ENCODE peak calls at places on chromosomes 7 and 10, in six cellular contexts. U is amygdala; M is stimulated activated naive CD8-positive, alpha-beta T cell treated with anti-CD3 and anti-CD28 coated beads, Interleukin-15, Interleukin-2, amounts not matched to agents 100 U/mL and 50 U/mL, for 24 hours; I is fibroblast of pulmonary artery; Z is heart left ventricle; T is activated CD4-positive, alpha-beta T cell treated with anti-CD3 and anti-CD28 coated beads for 48 hours. S is an unnamed sample.

GRCh38 chr7:87056346-87056745 is 3.1 kb downstream of the ELAPOR2 start:
- DNase-seq in Z (no peak), U (no peak), I (no peak), T (no peak), M (no peak), S (no peak)

GRCh38 chr7:101856488-101857357 is 39.3 kb downstream of the CUX1 start:
- DNase-seq in I (peak), M (peak), Z (peak), U (no peak), T (peak), S (no peak)

GRCh38 chr7:4734587-4735365 is 40.6 kb upstream of the AP5Z1 start:
- DNase-seq in M (no peak), Z (no peak), T (no peak), I (no peak), U (peak), S (no peak)

GRCh38 chr7:15326044-15326644 is 235.7 kb downstream of the AGMO start:
- DNase-seq in M (no peak), T (no peak), U (no peak), Z (no peak), I (peak), S (no peak)

GRCh38 chr10:43380610-43381222 is 9.3 kb downstream of the FXYD4 start:
- DNase-seq in I (peak), T (no peak), Z (no peak), U (no peak), M (no peak), S (no peak)

GRCh38 chr7:22587322-22587721 is 87.3 kb upstream of the STEAP1B start:
- DNase-seq in M (no peak), I (peak), U (no peak), T (no peak), Z (no peak), S (no peak)

GRCh38 chr7:40836218-40836617 is 701.4 kb downstream of the SUGCT start:
- DNase-seq in Z (no peak), I (peak), T (no peak), M (no peak), U (no peak), S (no peak)

GRCh38 chr10:107056160-107056559 is 108.3 kb downstream of the SORCS1 start:
- DNase-seq in M (no peak), Z (no peak), I (no peak), T (no peak), U (no peak), S (no peak)

GRCh38 chr7:116783666-116784318 is 78.6 kb upstream of the CAPZA2 start:
- DNase-seq in I (no peak), M (no peak), U (no peak), Z (no peak), T (no peak), S (no peak)

GRCh38 chr10:5446390-5446926 is 34.1 kb downstream of the NET1 start:
- DNase-seq in Z (peak), M (peak), I (peak), T (peak), U (no peak), S (peak)

GRCh38 chr7:43163885-43164284 is 51.4 kb downstream of the HECW1 start:
- DNase-seq in I (no peak), M (no peak), T (no peak), U (no peak), Z (no peak), S (no peak)

GRCh38 chr7:147279951-147280350 is 1163.3 kb downstream of the CNTNAP2 start:
- DNase-seq in Z (no peak), U (no peak), T (no peak), I (no peak), M (no peak), S (no peak)

GRCh38 chr7:140635345-140635744 is 5.3 kb downstream of the DENND2A start:
- DNase-seq in I (no peak), T (no peak), Z (no peak), U (no peak), M (no peak), S (no peak)

GRCh38 chr7:140621326-140622035 is 19.1 kb downstream of the DENND2A start:
- DNase-seq in T (no peak), M (no peak), I (no peak), Z (no peak), U (no peak), S (no peak)

GRCh38 chr10:1403508-1404230 is 333.7 kb downstream of the ADARB2 start:
- DNase-seq in M (no peak), Z (no peak), T (no peak), I (no peak), U (no peak), S (no peak)

GRCh38 chr7:99422091-99422624 is 13.4 kb downstream of the BUD31 start:
- DNase-seq in I (no peak), U (no peak), T (no peak), M (no peak), Z (no peak), S (no peak)

GRCh38 chr10:133183646-133184378 is 23.8 kb downstream of the KNDC1 start:
- DNase-seq in M (no peak), T (no peak), Z (peak), I (no peak), U (no peak), S (no peak)

GRCh38 chr7:26658698-26659084 is 205.7 kb downstream of the SKAP2 start:
- DNase-seq in I (no peak), U (peak), Z (no peak), M (no peak), T (no peak), S (no peak)

GRCh38 chr10:132829403-132829802 is 43.5 kb upstream of the NKX6-2 start:
- DNase-seq in U (no peak), Z (no peak), T (no peak), M (no peak), I (no peak), S (no peak)

GRCh38 chr7:40915061-40915460 is 780.3 kb downstream of the SUGCT start:
- DNase-seq in Z (no peak), M (no peak), T (no peak), I (peak), U (no peak), S (no peak)

GRCh38 chr10:70052462-70053211 is at the start of gene MACROH2A2:
- DNase-seq in M (peak), Z (peak), T (peak), U (peak), I (peak), S (no peak)

GRCh38 chr7:137080516-137081203 is 212.2 kb downstream of the CHRM2 start:
- DNase-seq in T (no peak), U (no peak), Z (no peak), M (no peak), I (no peak), S (no peak)